ENCODE peak calls at places on chromosomes 11 and 22, in six cellular contexts. P is transverse colon, G is astrocyte of the spinal cord, L is endothelial cell, R is omental fat pad, J is Ammon's horn. F is an unnamed sample.

GRCh38 chr11:48103621-48104561 is 112.7 kb upstream of the OR4B1 start:
- DNase-seq in R (no peak), J (peak), G (no peak), P (peak), L (no peak), F (peak)

GRCh38 chr22:49756656-49757055 is 71.0 kb downstream of the BRD1 start:
- DNase-seq in P (peak), J (no peak), R (peak), G (no peak), L (no peak), F (no peak)

GRCh38 chr22:49735411-49736311 is 92.0 kb downstream of the BRD1 start:
- DNase-seq in G (no peak), P (no peak), L (peak), J (no peak), R (no peak), F (peak)

GRCh38 chr11:114061053-114062049 is 1.8 kb downstream of the ZBTB16 start:
- DNase-seq in G (peak), P (no peak), J (peak), L (peak), R (no peak), F (no peak)

GRCh38 chr22:24532075-24532474 is 22.9 kb downstream of the GUCD1 start:
- DNase-seq in G (no peak), R (no peak), J (no peak), P (no peak), L (no peak), F (peak)

GRCh38 chr11:96097844-96098421 is 174.0 kb upstream of the MTMR2 start:
- DNase-seq in G (no peak), R (no peak), L (no peak), P (peak), J (no peak), F (peak)

GRCh38 chr22:19495562-19496323 is 16.0 kb downstream of the CDC45 start:
- DNase-seq in L (peak), J (no peak), R (no peak), G (no peak), P (no peak), F (no peak)

GRCh38 chr11:111296196-111296595 is 2.1 kb upstream of the POU2AF3 start:
- DNase-seq in L (no peak), G (no peak), R (no peak), J (no peak), P (no peak), F (no peak)

GRCh38 chr11:124900464-124900863 is 2.8 kb upstream of the ROBO4 start:
- DNase-seq in R (no peak), P (no peak), L (no peak), J (no peak), G (peak), F (no peak)

GRCh38 chr22:36336246-36337182 is 51.3 kb downstream of the MYH9 start:
- DNase-seq in L (no peak), J (no peak), G (no peak), P (no peak), R (no peak), F (no peak)

GRCh38 chr11:14529933-14530332 is 9.7 kb upstream of the PSMA1 start:
- DNase-seq in P (no peak), L (no peak), J (no peak), R (no peak), G (no peak), F (no peak)

GRCh38 chr11:48001438-48002021 is 21.2 kb downstream of the PTPRJ start:
- DNase-seq in G (peak), P (peak), R (no peak), J (no peak), L (no peak), F (no peak)

GRCh38 chr22:45686842-45687241 is 15.2 kb downstream of the ATXN10 start:
- DNase-seq in J (no peak), P (no peak), L (no peak), R (no peak), G (no peak), F (no peak)

GRCh38 chr22:40348025-40348658 is 1.8 kb downstream of the ADSL start:
- DNase-seq in L (peak), P (peak), J (peak), R (no peak), G (peak), F (peak)

GRCh38 chr11:36012979-36013378 is 69.1 kb downstream of the LDLRAD3 start:
- DNase-seq in R (no peak), G (no peak), P (no peak), J (no peak), L (no peak), F (no peak)

GRCh38 chr22:34414467-34415440 is 494.5 kb upstream of the LARGE1 start:
- DNase-seq in J (peak), R (no peak), P (peak), L (peak), G (no peak), F (peak)

GRCh38 chr22:19820880-19821522 is 33.7 kb downstream of the GNB1L start:
- DNase-seq in R (no peak), J (no peak), L (peak), G (no peak), P (no peak), F (no peak)

GRCh38 chr11:76716268-76716667 is 45.7 kb upstream of the LRRC32 start:
- DNase-seq in J (no peak), L (no peak), R (no peak), G (no peak), P (no peak), F (no peak)

GRCh38 chr11:19978668-19979518 is 181.4 kb downstream of the DBX1 start:
- DNase-seq in L (no peak), G (peak), R (no peak), P (no peak), J (no peak), F (no peak)

GRCh38 chr11:73335204-73335923 is 27.3 kb downstream of the ARHGEF17 start:
- DNase-seq in L (peak), P (peak), J (peak), G (peak), R (peak), F (peak)

GRCh38 chr11:122115520-122116343 is at the start of gene BLID:
- DNase-seq in G (peak), P (peak), R (no peak), L (peak), J (peak), F (peak)

GRCh38 chr11:575324-575995 is 810 bp upstream of the PHRF1 start:
- DNase-seq in J (no peak), L (no peak), G (peak), P (no peak), R (no peak), F (no peak)

GRCh38 chr11:117217141-117217609 is 14.7 kb downstream of the PCSK7 start:
- DNase-seq in J (no peak), R (peak), P (no peak), L (no peak), G (no peak), F (no peak)

GRCh38 chr11:100340416-100341323 is 346.4 kb upstream of the ARHGAP42 start:
- DNase-seq in L (no peak), J (no peak), R (no peak), G (no peak), P (no peak), F (no peak)

GRCh38 chr11:44958165-44958564 is 7.5 kb upstream of the TP53I11 start:
- DNase-seq in J (no peak), G (no peak), R (no peak), L (no peak), P (peak), F (no peak)

GRCh38 chr11:6224421-6224820 is 10.0 kb downstream of the FHIP1B start:
- DNase-seq in R (no peak), J (no peak), P (no peak), L (no peak), G (no peak), F (no peak)

GRCh38 chr22:19674129-19674928 is 40.0 kb upstream of the SEPTIN5 start:
- DNase-seq in L (no peak), G (no peak), P (no peak), J (no peak), R (no peak), F (no peak)

GRCh38 chr11:2300936-2301630 is 635 bp downstream of the C11orf21 start:
- DNase-seq in G (no peak), L (no peak), J (no peak), P (no peak), R (peak), F (no peak)